ENCODE peak calls at places on chromosomes 2 and 18, in six cellular contexts. One of them, this sample, is unnamed. For H3K27me3 and H3K36me3, the result is how much of the 10 kb centered on the place peaks cover.

GRCh38 chr2:230930928-230931555 is 6.0 kb upstream of the GPR55 start:
- DNase-seq in A673: no peak
- DNase-seq in NT2/D1: no peak
- DNase-seq in testis: peak
- DNase-seq in psoas muscle: no peak
- DNase-seq in IMR-90: no peak
- DNase-seq in this sample: peak

GRCh38 chr2:235305678-235306077 is 188.2 kb upstream of the AGAP1 start:
- DNase-seq in A673: no peak
- DNase-seq in NT2/D1: no peak
- DNase-seq in testis: no peak
- DNase-seq in psoas muscle: no peak
- DNase-seq in IMR-90: no peak
- DNase-seq in this sample: no peak

GRCh38 chr2:72378737-72379346 is 231.2 kb upstream of the CYP26B1 start:
- DNase-seq in A673: peak
- DNase-seq in NT2/D1: peak
- DNase-seq in testis: no peak
- DNase-seq in psoas muscle: no peak
- DNase-seq in IMR-90: no peak
- DNase-seq in this sample: no peak

GRCh38 chr18:74896390-74896991 is 298.8 kb downstream of the ZNF407 start:
- DNase-seq in A673: peak
- DNase-seq in NT2/D1: peak
- DNase-seq in testis: peak
- DNase-seq in psoas muscle: no peak
- DNase-seq in IMR-90: peak
- DNase-seq in this sample: peak

GRCh38 chr18:10482985-10483949 is 28.8 kb downstream of the APCDD1 start:
- DNase-seq in A673: no peak
- DNase-seq in NT2/D1: no peak
- DNase-seq in testis: peak
- DNase-seq in psoas muscle: no peak
- DNase-seq in IMR-90: no peak
- DNase-seq in this sample: no peak

GRCh38 chr2:10258326-10258725 is 44.4 kb upstream of the HPCAL1 start:
- DNase-seq in A673: no peak
- DNase-seq in NT2/D1: no peak
- DNase-seq in testis: no peak
- DNase-seq in psoas muscle: no peak
- DNase-seq in IMR-90: no peak
- DNase-seq in this sample: no peak

GRCh38 chr2:28366496-28367282 is 26.0 kb upstream of the FOSL2 start:
- DNase-seq in A673: no peak
- DNase-seq in NT2/D1: no peak
- DNase-seq in testis: no peak
- DNase-seq in psoas muscle: no peak
- DNase-seq in IMR-90: no peak
- DNase-seq in this sample: no peak

GRCh38 chr18:72866901-72867701 is 686 bp downstream of the NETO1 start:
- DNase-seq in A673: peak
- DNase-seq in NT2/D1: no peak
- DNase-seq in testis: no peak
- DNase-seq in psoas muscle: no peak
- DNase-seq in IMR-90: no peak
- DNase-seq in this sample: peak

GRCh38 chr2:129748250-129748649 is 231.2 kb upstream of the RAB6C start:
- DNase-seq in A673: no peak
- DNase-seq in NT2/D1: no peak
- DNase-seq in testis: no peak
- DNase-seq in psoas muscle: no peak
- DNase-seq in IMR-90: no peak
- DNase-seq in this sample: no peak

GRCh38 chr18:77002496-77002895 is 130.1 kb downstream of the MBP start:
- DNase-seq in A673: no peak
- DNase-seq in NT2/D1: no peak
- DNase-seq in testis: no peak
- DNase-seq in psoas muscle: no peak
- DNase-seq in IMR-90: no peak
- DNase-seq in this sample: no peak

GRCh38 chr18:77006305-77007175 is 126.0 kb downstream of the MBP start:
- DNase-seq in A673: no peak
- DNase-seq in NT2/D1: peak
- DNase-seq in testis: peak
- DNase-seq in psoas muscle: peak
- DNase-seq in IMR-90: no peak
- DNase-seq in this sample: peak

GRCh38 chr18:77005651-77006195 is 126.9 kb downstream of the MBP start:
- DNase-seq in A673: no peak
- DNase-seq in NT2/D1: no peak
- DNase-seq in testis: peak
- DNase-seq in psoas muscle: no peak
- DNase-seq in IMR-90: no peak
- DNase-seq in this sample: no peak

GRCh38 chr18:77007251-77007650 is 125.3 kb downstream of the MBP start:
- DNase-seq in A673: no peak
- DNase-seq in NT2/D1: no peak
- DNase-seq in testis: peak
- DNase-seq in psoas muscle: no peak
- DNase-seq in IMR-90: no peak
- DNase-seq in this sample: peak

GRCh38 chr18:77004555-77005380 is 127.8 kb downstream of the MBP start:
- DNase-seq in A673: no peak
- DNase-seq in NT2/D1: no peak
- DNase-seq in testis: peak
- DNase-seq in psoas muscle: peak
- DNase-seq in IMR-90: no peak
- DNase-seq in this sample: peak
- H3K27me3 ChIP-seq in A673: under half
- H3K27me3 ChIP-seq in NT2/D1: under half
- H3K27me3 ChIP-seq in testis: under half
- H3K27me3 ChIP-seq in psoas muscle: under half
- H3K27me3 ChIP-seq in IMR-90: under half
- H3K27me3 ChIP-seq in this sample: under half

GRCh38 chr2:189072036-189072435 is 97.9 kb downstream of the COL3A1 start:
- DNase-seq in A673: no peak
- DNase-seq in NT2/D1: no peak
- DNase-seq in testis: no peak
- DNase-seq in psoas muscle: no peak
- DNase-seq in IMR-90: no peak
- DNase-seq in this sample: no peak

GRCh38 chr2:189076572-189076971 is 102.4 kb downstream of the COL3A1 start:
- DNase-seq in A673: peak
- DNase-seq in NT2/D1: no peak
- DNase-seq in testis: no peak
- DNase-seq in psoas muscle: peak
- DNase-seq in IMR-90: peak
- DNase-seq in this sample: no peak

GRCh38 chr2:189074496-189074895 is 100.3 kb downstream of the COL3A1 start:
- DNase-seq in A673: peak
- DNase-seq in NT2/D1: no peak
- DNase-seq in testis: no peak
- DNase-seq in psoas muscle: no peak
- DNase-seq in IMR-90: no peak
- DNase-seq in this sample: no peak

GRCh38 chr2:189076131-189076530 is 102.0 kb downstream of the COL3A1 start:
- DNase-seq in A673: no peak
- DNase-seq in NT2/D1: no peak
- DNase-seq in testis: no peak
- DNase-seq in psoas muscle: no peak
- DNase-seq in IMR-90: no peak
- DNase-seq in this sample: no peak
- H3K36me3 ChIP-seq in A673: under half
- H3K36me3 ChIP-seq in NT2/D1: under half
- H3K36me3 ChIP-seq in testis: under half
- H3K36me3 ChIP-seq in psoas muscle: under half
- H3K36me3 ChIP-seq in IMR-90: half or more
- H3K36me3 ChIP-seq in this sample: under half

GRCh38 chr18:31040982-31041345 is 1.6 kb downstream of the DSC3 start:
- DNase-seq in A673: no peak
- DNase-seq in NT2/D1: no peak
- DNase-seq in testis: no peak
- DNase-seq in psoas muscle: no peak
- DNase-seq in IMR-90: no peak
- DNase-seq in this sample: peak
- H3K4me3 ChIP-seq in A673: no peak
- H3K4me3 ChIP-seq in NT2/D1: peak
- H3K4me3 ChIP-seq in testis: peak
- H3K4me3 ChIP-seq in psoas muscle: no peak
- H3K4me3 ChIP-seq in IMR-90: no peak
- H3K4me3 ChIP-seq in this sample: peak

DNA sequence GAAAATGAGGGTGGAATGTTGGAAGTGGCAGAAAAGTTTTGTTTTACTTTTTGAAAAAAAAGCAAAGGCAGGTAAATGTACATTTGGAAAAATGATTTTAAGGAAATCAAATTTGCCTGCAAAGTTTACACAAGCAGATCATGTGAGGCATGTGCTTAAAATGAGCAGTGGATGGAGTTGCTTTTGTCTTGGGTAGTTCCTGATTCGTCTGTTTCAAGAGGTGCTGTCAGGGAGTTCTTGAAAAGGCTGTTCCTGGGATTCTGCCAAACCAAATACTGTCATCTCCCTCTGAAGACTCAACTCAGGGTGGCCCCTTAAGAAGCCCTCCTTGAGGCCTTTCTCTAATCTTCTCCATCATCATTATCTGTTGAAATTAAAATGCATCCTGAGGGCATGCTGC is 59.0 kb downstream of the TACR1 start:
- DNase-seq in A673: peak
- DNase-seq in NT2/D1: no peak
- DNase-seq in testis: no peak
- DNase-seq in psoas muscle: no peak
- DNase-seq in IMR-90: no peak
- DNase-seq in this sample: no peak
- H3K27me3 ChIP-seq in A673: under half
- H3K27me3 ChIP-seq in NT2/D1: under half
- H3K27me3 ChIP-seq in testis: under half
- H3K27me3 ChIP-seq in psoas muscle: under half
- H3K27me3 ChIP-seq in IMR-90: under half
- H3K27me3 ChIP-seq in this sample: under half

GRCh38 chr18:21051615-21052014 is 60.0 kb downstream of the ROCK1 start:
- DNase-seq in A673: no peak
- DNase-seq in NT2/D1: no peak
- DNase-seq in testis: no peak
- DNase-seq in psoas muscle: no peak
- DNase-seq in IMR-90: no peak
- DNase-seq in this sample: no peak

GRCh38 chr18:21049306-21049705 is 62.3 kb downstream of the ROCK1 start:
- DNase-seq in A673: no peak
- DNase-seq in NT2/D1: no peak
- DNase-seq in testis: no peak
- DNase-seq in psoas muscle: no peak
- DNase-seq in IMR-90: no peak
- DNase-seq in this sample: no peak

GRCh38 chr18:21052385-21052784 is 59.2 kb downstream of the ROCK1 start:
- DNase-seq in A673: no peak
- DNase-seq in NT2/D1: no peak
- DNase-seq in testis: no peak
- DNase-seq in psoas muscle: no peak
- DNase-seq in IMR-90: no peak
- DNase-seq in this sample: no peak

DNA sequence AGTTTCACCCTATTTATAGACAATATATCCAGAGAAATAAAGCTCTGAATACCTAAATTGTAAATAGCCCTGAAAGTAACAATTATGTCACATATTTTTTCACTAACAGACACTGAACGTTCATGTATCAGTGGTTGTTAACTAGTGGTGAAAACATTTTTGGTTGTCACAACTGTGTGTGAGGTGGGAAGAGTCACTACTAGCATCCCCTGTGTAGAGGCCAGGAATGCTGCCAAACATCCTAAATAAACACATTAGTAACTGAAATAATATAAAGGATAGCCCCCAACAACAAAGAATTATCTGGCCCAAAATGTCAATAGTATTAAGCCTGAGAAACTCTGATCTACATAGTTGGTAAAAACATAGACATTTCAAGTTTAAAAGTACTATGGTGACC is 64.5 kb downstream of the ROCK1 start:
- DNase-seq in A673: no peak
- DNase-seq in NT2/D1: no peak
- DNase-seq in testis: no peak
- DNase-seq in psoas muscle: no peak
- DNase-seq in IMR-90: no peak
- DNase-seq in this sample: no peak
- H3K36me3 ChIP-seq in A673: under half
- H3K36me3 ChIP-seq in NT2/D1: under half
- H3K36me3 ChIP-seq in testis: under half
- H3K36me3 ChIP-seq in psoas muscle: under half
- H3K36me3 ChIP-seq in IMR-90: under half
- H3K36me3 ChIP-seq in this sample: under half

GRCh38 chr2:156115338-156115737 is 217.2 kb downstream of the NR4A2 start:
- DNase-seq in A673: no peak
- DNase-seq in NT2/D1: no peak
- DNase-seq in testis: no peak
- DNase-seq in psoas muscle: no peak
- DNase-seq in IMR-90: no peak
- DNase-seq in this sample: no peak
- H3K4me3 ChIP-seq in A673: no peak
- H3K4me3 ChIP-seq in NT2/D1: no peak
- H3K4me3 ChIP-seq in testis: no peak
- H3K4me3 ChIP-seq in psoas muscle: no peak
- H3K4me3 ChIP-seq in IMR-90: no peak
- H3K4me3 ChIP-seq in this sample: no peak